ENCODE peak calls at places on chromosomes 12 and 14, in five cellular contexts. One of them, this sample, is unnamed.

GRCh38 chr12:18145924-18146323 is 55.9 kb upstream of the RERGL start:
- DNase-seq in hippocampal formation: no peak
- DNase-seq in stimulated activated CD4-positive, alpha-beta T cell treated with anti-CD3 and anti-CD28 coated beads, Interleukin-2, amount 100 ng/mL, for 48 hours: no peak
- DNase-seq in SK-N-SH: no peak
- DNase-seq in DMS153: no peak
- DNase-seq in this sample: no peak

GRCh38 chr14:21868442-21869046 is 194.9 kb upstream of the OR4E1 start:
- DNase-seq in hippocampal formation: peak
- DNase-seq in stimulated activated CD4-positive, alpha-beta T cell treated with anti-CD3 and anti-CD28 coated beads, Interleukin-2, amount 100 ng/mL, for 48 hours: peak
- DNase-seq in SK-N-SH: peak
- DNase-seq in DMS153: peak
- DNase-seq in this sample: no peak

GRCh38 chr12:3107071-3107583 is 29.9 kb downstream of the TSPAN9 start:
- DNase-seq in hippocampal formation: no peak
- DNase-seq in stimulated activated CD4-positive, alpha-beta T cell treated with anti-CD3 and anti-CD28 coated beads, Interleukin-2, amount 100 ng/mL, for 48 hours: no peak
- DNase-seq in SK-N-SH: peak
- DNase-seq in DMS153: no peak
- DNase-seq in this sample: no peak

GRCh38 chr12:132619301-132620112 is 931 bp downstream of the P2RX2 start:
- DNase-seq in hippocampal formation: no peak
- DNase-seq in stimulated activated CD4-positive, alpha-beta T cell treated with anti-CD3 and anti-CD28 coated beads, Interleukin-2, amount 100 ng/mL, for 48 hours: no peak
- DNase-seq in SK-N-SH: peak
- DNase-seq in DMS153: no peak
- DNase-seq in this sample: no peak

GRCh38 chr12:89016970-89017778 is 335.1 kb downstream of the DUSP6 start:
- DNase-seq in hippocampal formation: peak
- DNase-seq in stimulated activated CD4-positive, alpha-beta T cell treated with anti-CD3 and anti-CD28 coated beads, Interleukin-2, amount 100 ng/mL, for 48 hours: peak
- DNase-seq in SK-N-SH: peak
- DNase-seq in DMS153: peak
- DNase-seq in this sample: no peak

GRCh38 chr14:79246200-79246599 is 965.1 kb downstream of the DIO2 start:
- DNase-seq in hippocampal formation: no peak
- DNase-seq in stimulated activated CD4-positive, alpha-beta T cell treated with anti-CD3 and anti-CD28 coated beads, Interleukin-2, amount 100 ng/mL, for 48 hours: no peak
- DNase-seq in SK-N-SH: no peak
- DNase-seq in DMS153: no peak
- DNase-seq in this sample: no peak

GRCh38 chr12:49777800-49778748 is 36.7 kb downstream of the TMBIM6 start:
- DNase-seq in hippocampal formation: no peak
- DNase-seq in stimulated activated CD4-positive, alpha-beta T cell treated with anti-CD3 and anti-CD28 coated beads, Interleukin-2, amount 100 ng/mL, for 48 hours: peak
- DNase-seq in SK-N-SH: no peak
- DNase-seq in DMS153: no peak
- DNase-seq in this sample: no peak

GRCh38 chr12:113002155-113002554 is 23.8 kb downstream of the OAS2 start:
- DNase-seq in hippocampal formation: no peak
- DNase-seq in stimulated activated CD4-positive, alpha-beta T cell treated with anti-CD3 and anti-CD28 coated beads, Interleukin-2, amount 100 ng/mL, for 48 hours: no peak
- DNase-seq in SK-N-SH: no peak
- DNase-seq in DMS153: no peak
- DNase-seq in this sample: no peak

GRCh38 chr12:94305293-94305957 is 154.2 kb downstream of the CEP83 start:
- DNase-seq in hippocampal formation: no peak
- DNase-seq in stimulated activated CD4-positive, alpha-beta T cell treated with anti-CD3 and anti-CD28 coated beads, Interleukin-2, amount 100 ng/mL, for 48 hours: peak
- DNase-seq in SK-N-SH: no peak
- DNase-seq in DMS153: peak
- DNase-seq in this sample: no peak

GRCh38 chr14:68510201-68510600 is 282.7 kb downstream of the ZFP36L1 start:
- DNase-seq in hippocampal formation: no peak
- DNase-seq in stimulated activated CD4-positive, alpha-beta T cell treated with anti-CD3 and anti-CD28 coated beads, Interleukin-2, amount 100 ng/mL, for 48 hours: no peak
- DNase-seq in SK-N-SH: peak
- DNase-seq in DMS153: no peak
- DNase-seq in this sample: no peak

GRCh38 chr14:80784824-80785223 is 156.7 kb downstream of the CEP128 start:
- DNase-seq in hippocampal formation: peak
- DNase-seq in stimulated activated CD4-positive, alpha-beta T cell treated with anti-CD3 and anti-CD28 coated beads, Interleukin-2, amount 100 ng/mL, for 48 hours: no peak
- DNase-seq in SK-N-SH: no peak
- DNase-seq in DMS153: no peak
- DNase-seq in this sample: no peak

GRCh38 chr12:130169924-130170323 is 7.7 kb downstream of the FZD10 start:
- DNase-seq in hippocampal formation: no peak
- DNase-seq in stimulated activated CD4-positive, alpha-beta T cell treated with anti-CD3 and anti-CD28 coated beads, Interleukin-2, amount 100 ng/mL, for 48 hours: no peak
- DNase-seq in SK-N-SH: no peak
- DNase-seq in DMS153: no peak
- DNase-seq in this sample: no peak

GRCh38 chr12:68236421-68237059 is 10.9 kb upstream of the IL26 start:
- DNase-seq in hippocampal formation: no peak
- DNase-seq in stimulated activated CD4-positive, alpha-beta T cell treated with anti-CD3 and anti-CD28 coated beads, Interleukin-2, amount 100 ng/mL, for 48 hours: no peak
- DNase-seq in SK-N-SH: no peak
- DNase-seq in DMS153: peak
- DNase-seq in this sample: no peak

GRCh38 chr14:104434214-104435076 is 145.1 kb upstream of the C14orf180 start:
- DNase-seq in hippocampal formation: no peak
- DNase-seq in stimulated activated CD4-positive, alpha-beta T cell treated with anti-CD3 and anti-CD28 coated beads, Interleukin-2, amount 100 ng/mL, for 48 hours: no peak
- DNase-seq in SK-N-SH: peak
- DNase-seq in DMS153: no peak
- DNase-seq in this sample: no peak

GRCh38 chr12:131065801-131066200 is 112.1 kb downstream of the ADGRD1 start:
- DNase-seq in hippocampal formation: no peak
- DNase-seq in stimulated activated CD4-positive, alpha-beta T cell treated with anti-CD3 and anti-CD28 coated beads, Interleukin-2, amount 100 ng/mL, for 48 hours: no peak
- DNase-seq in SK-N-SH: no peak
- DNase-seq in DMS153: no peak
- DNase-seq in this sample: no peak

GRCh38 chr12:77099799-77100198 is 34.4 kb upstream of the E2F7 start:
- DNase-seq in hippocampal formation: no peak
- DNase-seq in stimulated activated CD4-positive, alpha-beta T cell treated with anti-CD3 and anti-CD28 coated beads, Interleukin-2, amount 100 ng/mL, for 48 hours: no peak
- DNase-seq in SK-N-SH: no peak
- DNase-seq in DMS153: no peak
- DNase-seq in this sample: no peak

GRCh38 chr12:123989168-123989567 is 16.2 kb downstream of the ZNF664 start:
- DNase-seq in hippocampal formation: no peak
- DNase-seq in stimulated activated CD4-positive, alpha-beta T cell treated with anti-CD3 and anti-CD28 coated beads, Interleukin-2, amount 100 ng/mL, for 48 hours: no peak
- DNase-seq in SK-N-SH: no peak
- DNase-seq in DMS153: no peak
- DNase-seq in this sample: no peak

GRCh38 chr12:66035289-66035961 is 95.1 kb downstream of the LLPH start:
- DNase-seq in hippocampal formation: no peak
- DNase-seq in stimulated activated CD4-positive, alpha-beta T cell treated with anti-CD3 and anti-CD28 coated beads, Interleukin-2, amount 100 ng/mL, for 48 hours: no peak
- DNase-seq in SK-N-SH: no peak
- DNase-seq in DMS153: no peak
- DNase-seq in this sample: no peak

GRCh38 chr12:75361408-75361807 is 26.9 kb downstream of the GLIPR1L1 start:
- DNase-seq in hippocampal formation: no peak
- DNase-seq in stimulated activated CD4-positive, alpha-beta T cell treated with anti-CD3 and anti-CD28 coated beads, Interleukin-2, amount 100 ng/mL, for 48 hours: no peak
- DNase-seq in SK-N-SH: no peak
- DNase-seq in DMS153: no peak
- DNase-seq in this sample: no peak

GRCh38 chr14:105853089-105853906 is 326.9 kb downstream of the TMEM121 start:
- DNase-seq in hippocampal formation: no peak
- DNase-seq in stimulated activated CD4-positive, alpha-beta T cell treated with anti-CD3 and anti-CD28 coated beads, Interleukin-2, amount 100 ng/mL, for 48 hours: no peak
- DNase-seq in SK-N-SH: peak
- DNase-seq in DMS153: no peak
- DNase-seq in this sample: no peak

GRCh38 chr12:46711756-46712155 is 114.0 kb downstream of the SLC38A4 start:
- DNase-seq in hippocampal formation: no peak
- DNase-seq in stimulated activated CD4-positive, alpha-beta T cell treated with anti-CD3 and anti-CD28 coated beads, Interleukin-2, amount 100 ng/mL, for 48 hours: no peak
- DNase-seq in SK-N-SH: no peak
- DNase-seq in DMS153: no peak
- DNase-seq in this sample: no peak

GRCh38 chr14:100979780-100980179 is 76.3 kb upstream of the RTL1 start:
- DNase-seq in hippocampal formation: no peak
- DNase-seq in stimulated activated CD4-positive, alpha-beta T cell treated with anti-CD3 and anti-CD28 coated beads, Interleukin-2, amount 100 ng/mL, for 48 hours: no peak
- DNase-seq in SK-N-SH: no peak
- DNase-seq in DMS153: no peak
- DNase-seq in this sample: no peak

GRCh38 chr12:3213171-3213570 is 136.0 kb downstream of the TSPAN9 start:
- DNase-seq in hippocampal formation: no peak
- DNase-seq in stimulated activated CD4-positive, alpha-beta T cell treated with anti-CD3 and anti-CD28 coated beads, Interleukin-2, amount 100 ng/mL, for 48 hours: no peak
- DNase-seq in SK-N-SH: no peak
- DNase-seq in DMS153: no peak
- DNase-seq in this sample: no peak

GRCh38 chr14:65850429-65851145 is 438.1 kb downstream of the FUT8 start:
- DNase-seq in hippocampal formation: no peak
- DNase-seq in stimulated activated CD4-positive, alpha-beta T cell treated with anti-CD3 and anti-CD28 coated beads, Interleukin-2, amount 100 ng/mL, for 48 hours: peak
- DNase-seq in SK-N-SH: peak
- DNase-seq in DMS153: no peak
- DNase-seq in this sample: no peak

GRCh38 chr12:58920956-58921861 is 905 bp upstream of the LRIG3 start:
- DNase-seq in hippocampal formation: no peak
- DNase-seq in stimulated activated CD4-positive, alpha-beta T cell treated with anti-CD3 and anti-CD28 coated beads, Interleukin-2, amount 100 ng/mL, for 48 hours: no peak
- DNase-seq in SK-N-SH: no peak
- DNase-seq in DMS153: no peak
- DNase-seq in this sample: no peak

GRCh38 chr12:6567824-6568617 is at the start of gene NOP2:
- DNase-seq in hippocampal formation: peak
- DNase-seq in stimulated activated CD4-positive, alpha-beta T cell treated with anti-CD3 and anti-CD28 coated beads, Interleukin-2, amount 100 ng/mL, for 48 hours: peak
- DNase-seq in SK-N-SH: peak
- DNase-seq in DMS153: peak
- DNase-seq in this sample: no peak

GRCh38 chr14:92539875-92540274 is 26.3 kb downstream of the RIN3 start:
- DNase-seq in hippocampal formation: no peak
- DNase-seq in stimulated activated CD4-positive, alpha-beta T cell treated with anti-CD3 and anti-CD28 coated beads, Interleukin-2, amount 100 ng/mL, for 48 hours: no peak
- DNase-seq in SK-N-SH: no peak
- DNase-seq in DMS153: no peak
- DNase-seq in this sample: no peak

GRCh38 chr14:28661171-28661772 is 105.3 kb upstream of the FOXG1 start:
- DNase-seq in hippocampal formation: no peak
- DNase-seq in stimulated activated CD4-positive, alpha-beta T cell treated with anti-CD3 and anti-CD28 coated beads, Interleukin-2, amount 100 ng/mL, for 48 hours: no peak
- DNase-seq in SK-N-SH: no peak
- DNase-seq in DMS153: peak
- DNase-seq in this sample: no peak

GRCh38 chr14:23694085-23694975 is 58.2 kb downstream of the DHRS2 start:
- DNase-seq in hippocampal formation: no peak
- DNase-seq in stimulated activated CD4-positive, alpha-beta T cell treated with anti-CD3 and anti-CD28 coated beads, Interleukin-2, amount 100 ng/mL, for 48 hours: no peak
- DNase-seq in SK-N-SH: no peak
- DNase-seq in DMS153: peak
- DNase-seq in this sample: no peak

GRCh38 chr14:105013150-105013787 is 7.6 kb downstream of the CDCA4 start:
- DNase-seq in hippocampal formation: no peak
- DNase-seq in stimulated activated CD4-positive, alpha-beta T cell treated with anti-CD3 and anti-CD28 coated beads, Interleukin-2, amount 100 ng/mL, for 48 hours: no peak
- DNase-seq in SK-N-SH: peak
- DNase-seq in DMS153: no peak
- DNase-seq in this sample: no peak

GRCh38 chr12:6306599-6307220 is 3.8 kb upstream of the PLEKHG6 start:
- DNase-seq in hippocampal formation: no peak
- DNase-seq in stimulated activated CD4-positive, alpha-beta T cell treated with anti-CD3 and anti-CD28 coated beads, Interleukin-2, amount 100 ng/mL, for 48 hours: no peak
- DNase-seq in SK-N-SH: no peak
- DNase-seq in DMS153: no peak
- DNase-seq in this sample: no peak

GRCh38 chr12:68901145-68901544 is 31.8 kb downstream of the CPM start:
- DNase-seq in hippocampal formation: no peak
- DNase-seq in stimulated activated CD4-positive, alpha-beta T cell treated with anti-CD3 and anti-CD28 coated beads, Interleukin-2, amount 100 ng/mL, for 48 hours: no peak
- DNase-seq in SK-N-SH: no peak
- DNase-seq in DMS153: no peak
- DNase-seq in this sample: no peak

GRCh38 chr12:4859478-4860210 is 50.1 kb upstream of the KCNA1 start:
- DNase-seq in hippocampal formation: no peak
- DNase-seq in stimulated activated CD4-positive, alpha-beta T cell treated with anti-CD3 and anti-CD28 coated beads, Interleukin-2, amount 100 ng/mL, for 48 hours: no peak
- DNase-seq in SK-N-SH: no peak
- DNase-seq in DMS153: no peak
- DNase-seq in this sample: no peak

GRCh38 chr12:26014085-26014484 is 55.6 kb downstream of the RASSF8 start:
- DNase-seq in hippocampal formation: no peak
- DNase-seq in stimulated activated CD4-positive, alpha-beta T cell treated with anti-CD3 and anti-CD28 coated beads, Interleukin-2, amount 100 ng/mL, for 48 hours: no peak
- DNase-seq in SK-N-SH: no peak
- DNase-seq in DMS153: no peak
- DNase-seq in this sample: no peak

GRCh38 chr12:54549774-54550451 is 512 bp downstream of the PDE1B start:
- DNase-seq in hippocampal formation: no peak
- DNase-seq in stimulated activated CD4-positive, alpha-beta T cell treated with anti-CD3 and anti-CD28 coated beads, Interleukin-2, amount 100 ng/mL, for 48 hours: peak
- DNase-seq in SK-N-SH: no peak
- DNase-seq in DMS153: no peak
- DNase-seq in this sample: no peak

GRCh38 chr12:1827806-1828805 is 7.7 kb downstream of the LRTM2 start:
- DNase-seq in hippocampal formation: no peak
- DNase-seq in stimulated activated CD4-positive, alpha-beta T cell treated with anti-CD3 and anti-CD28 coated beads, Interleukin-2, amount 100 ng/mL, for 48 hours: no peak
- DNase-seq in SK-N-SH: no peak
- DNase-seq in DMS153: no peak
- DNase-seq in this sample: no peak

This sample was measured in cortex of kidney.